ENCODE peak calls at places on chromosomes 4 and X, in four cellular contexts. R is A549, S is K562, O is HepG2. E is an unnamed sample.

GRCh38 chrX:151871244-151871643 is 41.4 kb upstream of the MAGEA4 start:
- DNase-seq in S (no peak), R (peak), O (peak), E (peak)

GRCh38 chr4:73777612-73778011 is 37.2 kb downstream of the CXCL8 start:
- DNase-seq in O (no peak), S (no peak), R (no peak), E (peak)

GRCh38 chrX:102154900-102155805 is 624 bp downstream of the BEX5 start:
- DNase-seq in O (no peak), R (no peak), S (no peak), E (no peak)

GRCh38 chr4:38141808-38142500 is 181.8 kb downstream of the PTTG2 start:
- DNase-seq in O (no peak), R (no peak), S (no peak), E (peak)

GRCh38 chr4:48138936-48139335 is 4.9 kb upstream of the TXK start:
- DNase-seq in S (no peak), O (no peak), R (no peak), E (no peak)

GRCh38 chr4:185955817-185956542 is 113.0 kb upstream of the TLR3 start:
- DNase-seq in S (no peak), O (no peak), R (no peak), E (no peak)

GRCh38 chrX:65637335-65637734 is 30.1 kb upstream of the MSN start:
- DNase-seq in O (no peak), S (no peak), R (no peak), E (no peak)

GRCh38 chrX:52553995-52554642 is 37.3 kb upstream of the XAGE1B start:
- DNase-seq in S (no peak), R (no peak), O (no peak), E (no peak)

GRCh38 chr4:101103381-101104142 is 243.8 kb downstream of the PPP3CA start:
- DNase-seq in R (no peak), O (no peak), S (no peak), E (peak)

GRCh38 chr4:162056947-162057346 is 106.9 kb downstream of the FSTL5 start:
- DNase-seq in R (no peak), O (no peak), S (no peak), E (no peak)

GRCh38 chr4:52824603-52825310 is 37.4 kb upstream of the RASL11B start:
- DNase-seq in O (peak), R (no peak), S (no peak), E (peak)

GRCh38 chr4:154593868-154594267 is 3.3 kb upstream of the FGA start:
- DNase-seq in S (no peak), R (no peak), O (no peak), E (no peak)

GRCh38 chr4:86720508-86721068 is 126.5 kb downstream of the PTPN13 start:
- DNase-seq in O (no peak), R (no peak), S (no peak), E (peak)

GRCh38 chrX:1481636-1482529 is 29.2 kb upstream of the ASMTL start:
- DNase-seq in O (peak), S (peak), R (peak), E (peak)

GRCh38 chr4:128668566-128668965 is 140.9 kb upstream of the JADE1 start:
- DNase-seq in O (no peak), R (no peak), S (no peak), E (no peak)

GRCh38 chr4:123338715-123339114 is 57.9 kb upstream of the SPRY1 start:
- DNase-seq in R (no peak), S (no peak), O (no peak), E (no peak)

GRCh38 chr4:18479825-18480224 is 458.3 kb upstream of the LCORL start:
- DNase-seq in O (no peak), S (no peak), R (no peak), E (no peak)

GRCh38 chr4:15043226-15043625 is 40.9 kb downstream of the CPEB2 start:
- DNase-seq in O (peak), R (no peak), S (peak), E (no peak)

GRCh38 chrX:151754042-151754419 is 19.5 kb downstream of the CNGA2 start:
- DNase-seq in R (peak), O (no peak), S (no peak), E (peak)

GRCh38 chr4:3263053-3263958 is 14.3 kb downstream of the MSANTD1 start:
- DNase-seq in R (no peak), S (no peak), O (no peak), E (no peak)

GRCh38 chr4:160235771-160236170 is 1132.9 kb downstream of the RAPGEF2 start:
- DNase-seq in R (no peak), O (no peak), S (no peak), E (no peak)

GRCh38 chrX:112840382-112841113 is at the start of gene AMOT:
- DNase-seq in S (peak), O (peak), R (peak), E (peak)

GRCh38 chr4:6217716-6218381 is 17.5 kb upstream of the JAKMIP1 start:
- DNase-seq in S (no peak), R (no peak), O (no peak), E (no peak)

GRCh38 chrX:23907106-23907495 is 637 bp downstream of the APOO start:
- DNase-seq in R (no peak), S (no peak), O (no peak), E (no peak)

GRCh38 chr4:143482753-143483362 is 30.6 kb upstream of the SMARCA5 start:
- DNase-seq in R (peak), S (peak), O (peak), E (peak)

GRCh38 chrX:24026403-24026801 is 584 bp downstream of the KLHL15 start:
- DNase-seq in S (peak), R (peak), O (no peak), E (no peak)

GRCh38 chr4:185933078-185933581 is 121.1 kb upstream of the SORBS2 start:
- DNase-seq in O (no peak), R (no peak), S (no peak), E (peak)

GRCh38 chr4:1039493-1040343 is 28.3 kb downstream of the FGFRL1 start:
- DNase-seq in S (peak), R (no peak), O (no peak), E (peak)

GRCh38 chrX:35919536-35920309 is at the start of gene CFAP47:
- DNase-seq in S (peak), O (no peak), R (peak), E (no peak)

GRCh38 chr4:149264093-149264733 is 551.4 kb downstream of the IQCM start:
- DNase-seq in S (peak), O (peak), R (no peak), E (peak)

GRCh38 chr4:146278986-146279385 is 64.6 kb downstream of the REELD1 start:
- DNase-seq in R (no peak), S (no peak), O (no peak), E (no peak)

GRCh38 chrX:31420711-31421151 is 348.9 kb upstream of the FTHL17 start:
- DNase-seq in R (no peak), O (no peak), S (no peak), E (peak)

GRCh38 chr4:162699629-162700028 is 467.1 kb downstream of the NAF1 start:
- DNase-seq in O (no peak), R (no peak), S (no peak), E (no peak)

GRCh38 chr4:169311643-169312365 is 41.0 kb upstream of the SH3RF1 start:
- DNase-seq in S (peak), O (peak), R (peak), E (peak)

GRCh38 chr4:126051709-126052424 is 737.1 kb downstream of the FAT4 start:
- DNase-seq in S (no peak), R (no peak), O (no peak), E (peak)

DNA sequence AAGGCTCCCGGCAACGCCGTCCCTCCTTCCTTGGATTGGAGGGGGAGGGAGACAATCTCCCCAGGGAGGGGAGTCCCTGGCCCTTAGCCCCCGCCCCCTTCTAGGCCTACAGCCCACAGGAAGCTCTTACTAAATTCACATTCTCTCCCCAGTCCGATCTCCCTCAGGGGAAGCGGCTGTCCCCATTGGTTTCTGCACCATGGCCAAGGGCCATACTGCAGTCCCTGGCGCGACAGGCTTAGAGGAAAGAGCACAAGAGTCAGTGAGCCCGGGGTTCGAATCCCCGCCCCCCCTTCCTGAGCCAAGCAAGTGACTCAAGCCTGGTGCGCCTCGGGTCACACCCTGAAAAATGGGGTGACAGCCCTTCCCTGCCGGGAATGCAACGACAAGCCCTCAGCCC is 1.1 kb downstream of the ABLIM2 start:
- DNase-seq in O (no peak), S (no peak), R (no peak), E (no peak)
- TF ChIP-seq MAFK in O (no peak), S (no peak), R (no peak), E (no peak)

GRCh38 chrX:39065051-39065871 is 264.0 kb downstream of the MID1IP1 start:
- DNase-seq in S (no peak), O (no peak), R (no peak), E (no peak)
- TF ChIP-seq MAFK in S (no peak), O (no peak), R (no peak), E (no peak)

DNA sequence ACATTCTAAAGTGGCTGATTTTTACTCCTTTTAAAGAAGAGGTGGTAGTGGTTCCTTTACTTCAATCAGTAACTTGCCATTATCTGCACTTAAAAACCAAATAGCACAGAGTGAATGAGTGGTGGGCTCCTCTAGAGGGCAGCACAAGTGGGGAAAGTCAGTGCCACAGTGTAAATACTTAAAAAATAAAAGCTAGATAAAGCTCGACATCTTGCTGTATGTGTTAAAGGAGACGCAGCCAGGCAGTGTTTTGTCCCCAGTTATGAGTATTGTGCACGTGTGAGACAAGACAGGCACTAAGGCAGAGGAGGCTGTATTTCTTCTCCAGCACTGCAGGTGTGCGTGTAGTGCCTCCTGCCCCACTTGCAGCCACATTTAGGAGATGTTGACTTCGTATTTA is 24.6 kb downstream of the NAP1L5 start:
- DNase-seq in R (no peak), S (peak), O (peak), E (peak)
- TF ChIP-seq MAFK in R (no peak), S (no peak), O (no peak), E (no peak)

DNA sequence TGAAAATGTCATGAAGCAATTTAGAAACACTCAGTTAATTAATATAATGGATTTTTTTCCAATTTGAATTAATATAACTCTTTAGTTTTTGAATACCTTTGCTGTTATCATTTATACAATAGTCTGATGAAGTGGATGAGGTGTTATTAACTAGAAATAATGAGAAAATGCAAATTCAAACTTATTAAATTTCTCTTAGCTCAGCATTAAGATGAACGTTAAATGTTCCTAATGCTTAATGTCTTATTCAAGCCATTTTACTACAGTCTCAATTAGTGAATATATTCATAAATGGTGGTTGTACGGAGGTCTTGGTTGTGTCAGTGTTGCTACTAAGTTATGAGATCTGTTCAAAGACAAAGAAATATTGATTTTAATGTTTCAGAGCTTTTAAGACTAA is 186.3 kb downstream of the DTHD1 start:
- DNase-seq in O (no peak), R (no peak), S (no peak), E (no peak)
- TF ChIP-seq MAFK in O (peak), R (peak), S (no peak), E (peak)

GRCh38 chr4:102333792-102334191 is 11.5 kb downstream of the SLC39A8 start:
- DNase-seq in O (no peak), R (no peak), S (no peak), E (no peak)

GRCh38 chr4:102322736-102323135 is 22.5 kb downstream of the SLC39A8 start:
- DNase-seq in R (no peak), O (no peak), S (no peak), E (no peak)

GRCh38 chr4:102326951-102327350 is 18.3 kb downstream of the SLC39A8 start:
- DNase-seq in S (no peak), O (no peak), R (no peak), E (no peak)

GRCh38 chr4:102324725-102325124 is 20.6 kb downstream of the SLC39A8 start:
- DNase-seq in S (no peak), O (no peak), R (no peak), E (no peak)

GRCh38 chr4:102328045-102328444 is 17.2 kb downstream of the SLC39A8 start:
- DNase-seq in S (no peak), O (no peak), R (no peak), E (no peak)
- TF ChIP-seq MAFK in S (no peak), O (no peak), R (no peak), E (no peak)

GRCh38 chrX:119971184-119971583 is 27.6 kb upstream of the NKAP start:
- DNase-seq in O (no peak), S (no peak), R (no peak), E (no peak)
- TF ChIP-seq MAFK in O (no peak), S (no peak), R (no peak), E (no peak)

E was measured in IMR-90.